ENCODE peak calls at places on chromosome 20, in five cellular contexts. V, P, K, M and G are unnamed samples.

GRCh38 chr20:54323227-54323734 is 115.4 kb downstream of the PFDN4 start:
- DNase-seq in K (no peak), M (no peak), P (no peak), V (no peak), G (peak; percentile 5)

GRCh38 chr20:38782275-38782674 is 23.2 kb upstream of the PPP1R16B start:
- DNase-seq in K (no peak), P (no peak), M (no peak), V (no peak), G (no peak)

GRCh38 chr20:51127713-51128112 is 104.8 kb upstream of the KCNG1 start:
- DNase-seq in V (no peak), P (no peak), K (no peak), M (no peak), G (no peak)

GRCh38 chr20:25532015-25532751 is 53.1 kb downstream of the NINL start:
- DNase-seq in M (peak; percentile 62), K (no peak), P (peak; percentile 59), V (no peak), G (peak; percentile 66)

GRCh38 chr20:48107560-48107959 is 322.3 kb upstream of the SULF2 start:
- DNase-seq in P (no peak), M (no peak), V (no peak), K (no peak), G (no peak)

GRCh38 chr20:52150440-52151258 is 40.9 kb downstream of the ZFP64 start:
- DNase-seq in V (peak; percentile 34), M (peak; percentile 40), K (no peak), P (peak; percentile 34), G (peak; percentile 74)

GRCh38 chr20:38089500-38089899 is 56.0 kb downstream of the RPRD1B start:
- DNase-seq in M (no peak), V (no peak), P (no peak), K (no peak), G (no peak)

GRCh38 chr20:35443003-35443402 is 5.0 kb upstream of the GDF5 start:
- DNase-seq in V (peak; percentile 62), K (no peak), P (no peak), M (no peak), G (no peak)

GRCh38 chr20:19832875-19833274 is 74.8 kb downstream of the RIN2 start:
- DNase-seq in P (no peak), M (no peak), K (no peak), V (no peak), G (no peak)

GRCh38 chr20:50320910-50321796 is 130.5 kb downstream of the CEBPB start:
- DNase-seq in K (no peak), M (peak; percentile 94), P (no peak), V (peak; percentile 76), G (no peak)

GRCh38 chr20:62011403-62011791 is 54.3 kb downstream of the TAF4 start:
- DNase-seq in P (no peak), V (no peak), K (no peak), M (no peak), G (no peak)

GRCh38 chr20:53827996-53828672 is 234.5 kb upstream of the ZNF217 start:
- DNase-seq in M (peak; percentile 12), P (no peak), K (no peak), V (peak; percentile 99), G (peak; percentile 23)

GRCh38 chr20:61926796-61927192 is 138.9 kb downstream of the TAF4 start:
- DNase-seq in K (no peak), M (no peak), P (no peak), V (no peak), G (no peak)

GRCh38 chr20:21514553-21515251 is 838 bp upstream of the NKX2-2 start:
- DNase-seq in M (peak; percentile 90), P (peak; percentile 55), V (no peak), K (no peak), G (no peak)

GRCh38 chr20:44863661-44864060 is 21.8 kb upstream of the YWHAB start:
- DNase-seq in V (no peak), M (no peak), P (no peak), K (no peak), G (no peak)

GRCh38 chr20:62755817-62756724 is 40.2 kb upstream of the MRGBP start:
- DNase-seq in M (no peak), V (no peak), P (no peak), K (no peak), G (no peak)

GRCh38 chr20:45361794-45362193 is 1.2 kb upstream of the SYS1 start:
- DNase-seq in M (no peak), V (no peak), P (no peak), K (no peak), G (no peak)

GRCh38 chr20:59405226-59405815 is 104.9 kb downstream of the EDN3 start:
- DNase-seq in K (no peak), P (no peak), V (no peak), M (no peak), G (no peak)

GRCh38 chr20:21498646-21499045 is 15.2 kb downstream of the NKX2-2 start:
- DNase-seq in V (no peak), P (no peak), K (no peak), M (no peak), G (no peak)

GRCh38 chr20:33883164-33883563 is 72.0 kb downstream of the CHMP4B start:
- DNase-seq in M (no peak), P (no peak), K (no peak), V (no peak), G (no peak)

GRCh38 chr20:29427201-29428060 is 1830.0 kb upstream of the DEFB115 start:
- DNase-seq in P (no peak), M (no peak), K (no peak), V (no peak), G (no peak)

GRCh38 chr20:38747495-38748096 is 664 bp upstream of the ACTR5 start:
- DNase-seq in V (no peak), P (no peak), M (no peak), K (no peak), G (no peak)

GRCh38 chr20:1418335-1418734 is 25.5 kb upstream of the FKBP1A start:
- DNase-seq in K (no peak), V (no peak), P (no peak), M (no peak), G (no peak)

GRCh38 chr20:47150403-47151152 is 205.9 kb downstream of the ZMYND8 start:
- DNase-seq in K (no peak), P (no peak), V (peak; percentile 56), M (peak; percentile 95), G (peak; percentile 28)

GRCh38 chr20:33995053-33995816 is 1.5 kb downstream of the RALY start:
- DNase-seq in P (no peak), V (no peak), K (no peak), M (peak; percentile 18), G (no peak)

GRCh38 chr20:38405132-38405531 is 30.0 kb downstream of the SNHG17 start:
- DNase-seq in P (no peak), V (no peak), M (no peak), K (no peak), G (no peak)

GRCh38 chr20:59042151-59042795 is at the start of gene PRELID3B:
- DNase-seq in M (peak; percentile 27), V (no peak), P (no peak), K (no peak), G (no peak)

GRCh38 chr20:1281279-1282057 is 15.4 kb downstream of the SNPH start:
- DNase-seq in P (peak; percentile 10), K (no peak), V (no peak), M (no peak), G (no peak)

GRCh38 chr20:61394088-61394822 is 142.2 kb downstream of the CDH4 start:
- DNase-seq in V (no peak), K (no peak), P (no peak), M (no peak), G (no peak)

GRCh38 chr20:57432874-57433491 is 41.8 kb downstream of the RBM38 start:
- DNase-seq in M (no peak), V (no peak), K (peak; percentile 33), P (no peak), G (no peak)

GRCh38 chr20:11247943-11248475 is 574.2 kb upstream of the JAG1 start:
- DNase-seq in V (no peak), P (no peak), M (no peak), K (no peak), G (no peak)

GRCh38 chr20:62768234-62768814 is 27.9 kb upstream of the MRGBP start:
- DNase-seq in K (no peak), V (no peak), M (no peak), P (no peak), G (no peak)

GRCh38 chr20:9576695-9577094 is 62.3 kb downstream of the LAMP5 start:
- DNase-seq in V (no peak), M (no peak), K (no peak), P (no peak), G (no peak)

GRCh38 chr20:20552076-20552475 is 160.4 kb downstream of the RALGAPA2 start:
- DNase-seq in M (no peak), V (no peak), K (no peak), P (no peak), G (peak; percentile 87)